ENCODE peak calls at places on chromosomes 3 and 15, in five cellular contexts. U is K562, Y is GM23338, H is HepG2, B is GM12878. I is an unnamed sample.

GRCh38 chr15:81037952-81038743 is 37.4 kb downstream of the TLNRD1 start:
- DNase-seq in U (no peak), Y (no peak), H (no peak), B (no peak), I (no peak)

GRCh38 chr3:148955544-148956346 is 35.6 kb upstream of the GYG1 start:
- DNase-seq in U (no peak), Y (peak), H (peak), B (no peak), I (peak)

GRCh38 chr3:132660056-132660744 is at the start of gene UBA5:
- DNase-seq in U (peak), Y (peak), H (peak), B (peak), I (peak)

GRCh38 chr3:30227571-30228301 is 378.7 kb upstream of the TGFBR2 start:
- DNase-seq in U (no peak), Y (no peak), H (peak), B (no peak), I (no peak)

GRCh38 chr3:66416556-66417304 is 84.1 kb downstream of the LRIG1 start:
- DNase-seq in U (no peak), Y (no peak), H (no peak), B (no peak), I (no peak)

GRCh38 chr3:42033741-42034140 is 57.4 kb upstream of the TRAK1 start:
- DNase-seq in U (no peak), Y (no peak), H (no peak), B (no peak), I (no peak)

GRCh38 chr3:56684029-56684428 is 964 bp upstream of the TASOR start:
- DNase-seq in U (no peak), Y (no peak), H (no peak), B (no peak), I (no peak)

GRCh38 chr3:73625124-73625665 is 454 bp upstream of the PDZRN3 start:
- DNase-seq in U (no peak), Y (peak), H (no peak), B (no peak), I (peak)

GRCh38 chr15:33234019-33234418 is 39.5 kb upstream of the FMN1 start:
- DNase-seq in U (no peak), Y (peak), H (peak), B (no peak), I (no peak)

GRCh38 chr3:37387462-37387861 is 213.1 kb upstream of the LRRFIP2 start:
- DNase-seq in U (no peak), Y (no peak), H (no peak), B (no peak), I (no peak)

GRCh38 chr3:56980798-56981390 is 79.6 kb upstream of the SPATA12 start:
- DNase-seq in U (no peak), Y (no peak), H (no peak), B (no peak), I (no peak)

GRCh38 chr3:8536106-8537052 is 34.8 kb downstream of the LMCD1 start:
- DNase-seq in U (no peak), Y (peak), H (no peak), B (no peak), I (no peak)

GRCh38 chr3:78804251-78805037 is 963.4 kb downstream of the ROBO1 start:
- DNase-seq in U (no peak), Y (no peak), H (no peak), B (no peak), I (no peak)

GRCh38 chr3:16693820-16694219 is 88.6 kb upstream of the DAZL start:
- DNase-seq in U (no peak), Y (no peak), H (no peak), B (no peak), I (no peak)

GRCh38 chr3:132083159-132083558 is 48.3 kb upstream of the CPNE4 start:
- DNase-seq in U (no peak), Y (no peak), H (peak), B (no peak), I (no peak)

GRCh38 chr3:110296885-110297284 is 774.7 kb upstream of the NECTIN3 start:
- DNase-seq in U (no peak), Y (no peak), H (no peak), B (no peak), I (no peak)

GRCh38 chr3:40576431-40576830 is 51.7 kb downstream of the ZNF621 start:
- DNase-seq in U (no peak), Y (no peak), H (no peak), B (no peak), I (no peak)

GRCh38 chr3:19146685-19147650 is 1.3 kb upstream of the KCNH8 start:
- DNase-seq in U (peak), Y (peak), H (peak), B (no peak), I (peak)

GRCh38 chr15:74138642-74139041 is 8.3 kb downstream of the ISLR2 start:
- DNase-seq in U (no peak), Y (no peak), H (no peak), B (no peak), I (no peak)

GRCh38 chr3:102536479-102536878 is 101.7 kb downstream of the ZPLD1 start:
- DNase-seq in U (no peak), Y (peak), H (peak), B (no peak), I (no peak)

GRCh38 chr3:127141921-127142730 is 50.8 kb upstream of the PRR23E start:
- DNase-seq in U (no peak), Y (no peak), H (peak), B (no peak), I (no peak)

GRCh38 chr3:14925729-14926591 is 21.4 kb upstream of the NR2C2 start:
- DNase-seq in U (peak), Y (peak), H (peak), B (no peak), I (no peak)

GRCh38 chr3:5095879-5096278 is 26.2 kb upstream of the ARL8B start:
- DNase-seq in U (no peak), Y (peak), H (no peak), B (no peak), I (peak)

GRCh38 chr3:9754678-9755077 is 4.9 kb downstream of the OGG1 start:
- DNase-seq in U (no peak), Y (no peak), H (no peak), B (no peak), I (no peak)

GRCh38 chr15:46956456-46956855 is 760.8 kb upstream of the SEMA6D start:
- DNase-seq in U (no peak), Y (no peak), H (no peak), B (no peak), I (no peak)
- TF ChIP-seq CREB1 in U (no peak), Y (no peak), H (no peak), B (no peak), I (no peak)

DNA sequence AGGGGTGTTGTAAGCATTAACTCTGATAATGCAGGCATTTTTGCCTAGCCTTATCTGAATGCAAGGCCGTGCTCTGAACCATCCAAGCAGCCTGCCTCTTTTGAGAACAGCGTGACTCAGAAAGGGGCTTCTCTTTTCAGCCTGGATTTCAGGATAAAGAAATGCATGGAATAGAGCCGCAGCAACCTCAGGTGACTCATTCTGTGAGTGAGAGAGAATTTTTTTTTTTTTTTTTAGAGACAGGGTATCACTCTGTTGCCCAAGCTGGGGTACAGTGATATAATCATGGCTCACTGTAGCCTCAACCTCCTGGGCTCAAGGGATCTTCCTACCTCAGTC is 20.6 kb upstream of the PDE8A start:
- DNase-seq in U (peak), Y (peak), H (no peak), B (no peak), I (no peak)
- H2AFZ ChIP-seq in U (peak), Y (peak), H (no peak), B (no peak), I (peak)

GRCh38 chr15:98894312-98894711 is 113.3 kb downstream of the PGPEP1L start:
- DNase-seq in U (no peak), Y (no peak), H (no peak), B (no peak), I (no peak)

GRCh38 chr15:98896002-98896721 is 111.4 kb downstream of the PGPEP1L start:
- DNase-seq in U (no peak), Y (no peak), H (no peak), B (no peak), I (no peak)

GRCh38 chr15:98898122-98898521 is 109.5 kb downstream of the PGPEP1L start:
- DNase-seq in U (no peak), Y (no peak), H (no peak), B (no peak), I (no peak)

GRCh38 chr15:98899266-98900021 is 108.1 kb downstream of the PGPEP1L start:
- DNase-seq in U (no peak), Y (no peak), H (no peak), B (no peak), I (no peak)

DNA sequence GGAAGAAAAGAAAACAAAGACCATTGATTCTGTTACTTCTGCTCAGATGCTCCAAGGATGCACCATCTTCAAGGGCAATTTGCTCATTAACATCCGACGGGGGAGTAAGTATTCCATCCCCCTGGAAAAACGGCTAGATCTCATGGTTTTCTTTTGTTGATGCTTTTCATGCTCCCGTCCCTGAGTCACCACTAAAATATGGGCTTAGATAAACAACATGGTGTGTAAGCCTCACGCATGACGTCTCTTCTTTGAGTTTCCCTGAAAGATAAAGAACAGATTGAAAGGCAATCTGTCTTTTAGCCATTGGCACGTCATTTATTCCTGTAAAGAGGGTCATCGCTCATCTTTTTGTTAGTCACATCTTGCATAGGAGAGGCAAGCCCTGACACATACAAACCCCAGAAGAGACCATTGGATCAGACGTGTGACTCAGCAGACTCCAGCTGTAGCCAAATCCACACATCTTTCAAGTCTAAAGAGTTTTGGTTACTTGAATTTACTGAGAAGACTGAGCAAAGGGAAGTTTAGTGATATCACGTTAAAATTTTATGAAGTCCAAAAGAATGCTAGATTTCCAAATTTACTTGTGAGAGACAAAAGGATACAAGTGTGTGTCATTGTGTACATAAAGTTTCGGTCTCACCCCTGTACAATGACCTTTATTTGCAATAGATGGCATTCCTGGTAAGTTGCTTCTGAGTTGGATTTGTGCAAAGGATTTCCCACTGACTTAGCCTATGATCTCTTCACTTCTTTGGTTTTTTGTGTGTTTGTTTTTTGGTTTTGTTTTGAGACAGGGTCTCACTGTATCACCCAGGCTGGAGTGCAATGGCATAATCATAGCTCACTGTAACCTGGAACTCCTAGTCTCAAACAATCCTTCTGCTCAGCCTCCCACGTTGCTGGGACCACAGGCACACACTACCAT is 110.5 kb downstream of the PGPEP1L start:
- DNase-seq in U (no peak), Y (no peak), H (peak), B (no peak), I (no peak)
- TF ChIP-seq CREB1 in U (peak), Y (no peak), H (no peak), B (no peak), I (no peak)

GRCh38 chr3:47705391-47705790 is 76.3 kb downstream of the SMARCC1 start:
- DNase-seq in U (no peak), Y (no peak), H (no peak), B (no peak), I (no peak)
- H2AFZ ChIP-seq in U (no peak), Y (no peak), H (no peak), B (no peak), I (no peak)

DNA sequence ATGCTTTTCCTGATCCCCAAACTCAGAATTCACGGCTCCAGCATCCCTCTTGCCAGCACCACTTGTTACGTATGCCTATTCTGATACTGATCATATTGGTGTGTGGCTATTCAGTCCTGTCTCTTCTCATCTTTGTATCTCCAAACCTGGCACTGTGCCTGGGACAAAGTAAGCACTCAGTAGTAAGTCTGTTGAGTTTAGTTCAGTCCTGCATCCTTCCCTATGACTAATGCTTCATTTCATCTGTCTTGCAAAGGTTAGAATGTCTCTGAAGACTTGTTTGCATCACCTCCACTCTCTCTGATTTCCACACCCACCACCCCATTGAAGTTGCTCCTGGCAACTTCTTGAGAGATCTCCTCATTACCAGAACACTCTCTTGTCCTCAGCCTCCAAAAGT is 80.3 kb downstream of the HMG20A start:
- DNase-seq in U (no peak), Y (no peak), H (no peak), B (no peak), I (no peak)
- TF ChIP-seq CREB1 in U (no peak), Y (no peak), H (no peak), B (no peak), I (no peak)

GRCh38 chr3:123037015-123037375 is 9.4 kb upstream of the SEMA5B start:
- DNase-seq in U (no peak), Y (no peak), H (no peak), B (no peak), I (no peak)

GRCh38 chr3:123038751-123039150 is 11.2 kb upstream of the SEMA5B start:
- DNase-seq in U (no peak), Y (no peak), H (no peak), B (no peak), I (no peak)

GRCh38 chr3:123034996-123035395 is 7.4 kb upstream of the SEMA5B start:
- DNase-seq in U (no peak), Y (no peak), H (no peak), B (no peak), I (no peak)

GRCh38 chr3:123034120-123034519 is 6.6 kb upstream of the SEMA5B start:
- DNase-seq in U (no peak), Y (no peak), H (no peak), B (no peak), I (no peak)

DNA sequence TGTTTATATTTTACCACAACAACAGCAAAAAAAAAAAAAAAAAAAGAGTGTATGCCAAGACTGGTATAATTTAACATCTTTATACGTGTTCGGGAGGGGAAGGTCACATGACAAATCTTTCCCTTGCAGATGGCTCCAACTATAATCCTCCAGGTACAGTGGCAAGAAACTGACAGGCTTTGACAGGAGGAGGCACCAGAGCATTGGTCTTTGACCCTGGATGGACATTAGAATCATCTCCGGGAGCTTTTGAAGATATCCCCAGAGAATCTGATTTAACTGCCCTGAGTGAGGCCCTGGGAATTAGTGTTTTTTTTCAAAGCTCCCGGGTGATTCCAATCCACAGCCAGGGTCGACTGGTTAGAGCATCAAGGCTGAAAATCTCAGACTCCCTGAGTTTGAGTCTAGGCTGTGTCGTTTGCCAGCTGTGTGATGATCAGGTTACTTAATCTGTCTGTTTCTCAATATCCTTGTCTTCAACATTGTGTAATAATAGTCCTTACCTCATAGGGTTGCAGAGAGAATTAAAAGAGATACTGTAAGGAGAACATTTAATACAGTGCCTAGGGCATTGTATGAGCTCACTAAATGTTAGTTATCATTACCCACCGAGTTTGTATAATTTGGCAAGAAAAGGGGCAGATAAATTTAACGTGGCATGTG is 8.9 kb upstream of the SEMA5B start:
- DNase-seq in U (no peak), Y (no peak), H (peak), B (no peak), I (no peak)
- H2AFZ ChIP-seq in U (no peak), Y (no peak), H (no peak), B (no peak), I (no peak)

DNA sequence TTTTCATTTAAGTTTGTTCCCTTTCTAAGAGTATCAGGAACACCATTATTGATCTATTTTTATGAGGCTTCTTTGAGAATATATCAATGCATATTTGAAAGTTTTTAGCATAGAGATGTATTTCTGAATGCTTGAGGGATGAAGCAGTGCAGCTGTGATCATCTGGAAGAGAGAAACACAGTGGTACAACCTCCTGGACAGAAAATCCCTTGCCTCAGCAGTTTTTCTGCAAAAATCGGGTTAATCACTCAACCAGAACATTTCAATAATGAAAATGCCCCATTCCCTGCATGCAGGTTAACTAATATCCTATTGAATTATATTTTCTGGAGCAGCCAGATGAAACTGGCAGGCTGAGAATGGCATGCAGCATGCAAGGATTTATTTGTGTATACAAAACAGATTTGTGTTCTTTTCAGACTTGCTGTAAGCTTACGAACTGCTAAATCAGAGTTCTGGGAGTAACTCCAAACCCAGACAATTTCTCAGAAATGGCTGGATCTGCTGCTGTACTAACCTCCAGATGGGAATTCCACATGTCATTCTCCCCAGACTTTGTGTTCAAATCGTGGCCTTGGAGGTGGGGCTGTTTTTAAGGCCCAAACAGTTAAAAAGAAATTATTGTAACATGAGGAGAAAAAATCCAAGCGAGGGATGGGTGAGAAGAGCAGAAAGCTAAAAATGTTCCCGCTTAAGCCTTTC is 39.1 kb downstream of the SLC9A9 start:
- DNase-seq in U (no peak), Y (no peak), H (no peak), B (no peak), I (no peak)
- TF ChIP-seq CREB1 in U (no peak), Y (no peak), H (no peak), B (no peak), I (no peak)

GRCh38 chr15:93261845-93262244 is 172.8 kb upstream of the RGMA start:
- DNase-seq in U (no peak), Y (no peak), H (no peak), B (no peak), I (no peak)
- H2AFZ ChIP-seq in U (no peak), Y (no peak), H (no peak), B (no peak), I (no peak)

GRCh38 chr3:53346514-53346913 is 829 bp downstream of the DCP1A start:
- DNase-seq in U (peak), Y (peak), H (peak), B (no peak), I (peak)
- TF ChIP-seq CREB1 in U (no peak), Y (peak), H (no peak), B (peak), I (no peak)